ENCODE peak calls at places on chromosome 14, in five cellular contexts. D is fibroblast of lung, A is aorta, S is Panc1, I is osteoblast. E is an unnamed sample. For H3K4me1, the result is how much of the 10 kb centered on the place peaks cover.

GRCh38 chr14:79583738-79584405 is 627.4 kb downstream of the DIO2 start:
- DNase-seq in D (peak), A (no peak), S (no peak), I (no peak), E (no peak)

GRCh38 chr14:100025111-100025510 is 40.1 kb upstream of the EVL start:
- DNase-seq in D (peak), A (no peak), S (no peak), I (peak), E (no peak)

GRCh38 chr14:29518335-29518734 is 409.3 kb downstream of the PRKD1 start:
- DNase-seq in D (peak), A (no peak), S (no peak), I (no peak), E (no peak)

GRCh38 chr14:99574099-99574880 is 29.7 kb downstream of the CCDC85C start:
- DNase-seq in D (peak), A (no peak), S (no peak), I (peak), E (peak)

GRCh38 chr14:80658155-80658554 is 283.4 kb downstream of the CEP128 start:
- DNase-seq in D (no peak), A (no peak), S (no peak), I (no peak), E (no peak)

GRCh38 chr14:44372807-44373497 is 134.1 kb downstream of the FSCB start:
- DNase-seq in D (no peak), A (no peak), S (no peak), I (no peak), E (no peak)

GRCh38 chr14:69443296-69443805 is 41.2 kb upstream of the PLEKHD1 start:
- DNase-seq in D (no peak), A (no peak), S (no peak), I (no peak), E (no peak)

GRCh38 chr14:59262717-59263469 is 74.4 kb downstream of the DAAM1 start:
- DNase-seq in D (no peak), A (no peak), S (no peak), I (no peak), E (peak)

GRCh38 chr14:89723930-89724915 is 230.3 kb downstream of the EFCAB11 start:
- DNase-seq in D (no peak), A (no peak), S (no peak), I (peak), E (no peak)

GRCh38 chr14:54000341-54000811 is 43.8 kb upstream of the BMP4 start:
- DNase-seq in D (peak), A (no peak), S (no peak), I (peak), E (no peak)

GRCh38 chr14:33516898-33517436 is 433.9 kb downstream of the EGLN3 start:
- DNase-seq in D (no peak), A (no peak), S (no peak), I (no peak), E (no peak)

GRCh38 chr14:99052467-99052866 is 219.5 kb downstream of the BCL11B start:
- DNase-seq in D (no peak), A (no peak), S (no peak), I (no peak), E (no peak)

GRCh38 chr14:52077261-52077984 is 8.6 kb upstream of the NID2 start:
- DNase-seq in D (peak), A (no peak), S (no peak), I (no peak), E (no peak)

GRCh38 chr14:103820908-103821307 is 26.5 kb downstream of the PPP1R13B start:
- DNase-seq in D (no peak), A (no peak), S (no peak), I (no peak), E (no peak)
- H3K4me1 ChIP-seq in D (under half), A (under half), S (under half), I (under half), E (under half)

DNA sequence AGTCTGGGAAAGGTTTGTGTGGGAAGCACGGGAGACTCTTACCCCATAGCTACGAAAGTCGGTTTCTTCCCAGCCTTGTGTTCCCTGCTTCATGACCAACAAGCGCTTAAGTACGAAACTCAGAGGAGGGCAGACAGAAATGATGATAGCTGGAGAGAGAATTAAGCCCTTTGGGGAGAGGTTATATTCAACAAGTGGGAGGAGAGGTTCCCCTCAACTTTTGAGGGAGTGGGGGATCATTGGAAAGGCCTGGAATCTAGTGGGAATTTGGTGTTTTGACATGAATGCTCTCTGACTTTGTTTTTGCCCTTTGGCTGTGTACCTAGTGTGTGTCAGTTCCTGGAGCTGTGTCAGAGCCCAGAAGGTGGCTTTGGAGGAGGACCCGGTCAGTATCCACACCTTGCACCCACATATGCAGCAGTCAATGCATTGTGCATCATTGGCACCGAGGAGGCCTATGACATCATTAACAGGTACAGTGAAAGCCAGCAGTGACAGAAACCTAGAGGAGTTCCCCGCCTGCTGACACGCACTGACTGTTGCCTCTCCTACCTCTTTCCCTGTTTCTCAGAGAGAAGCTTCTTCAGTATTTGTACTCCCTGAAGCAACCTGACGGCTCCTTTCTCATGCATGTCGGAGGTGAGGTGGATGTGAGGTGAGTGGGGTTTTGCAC is 40.6 kb downstream of the FNTB start:
- DNase-seq in D (no peak), A (no peak), S (no peak), I (peak), E (no peak)
- H3K27ac ChIP-seq in D (no peak), A (no peak), S (no peak), I (no peak), E (no peak)

GRCh38 chr14:101135796-101136742 is 232.5 kb upstream of the RTL1 start:
- DNase-seq in D (no peak), A (no peak), S (no peak), I (peak), E (no peak)
- H3K4me1 ChIP-seq in D (under half), A (under half), S (under half), I (under half), E (under half)

DNA sequence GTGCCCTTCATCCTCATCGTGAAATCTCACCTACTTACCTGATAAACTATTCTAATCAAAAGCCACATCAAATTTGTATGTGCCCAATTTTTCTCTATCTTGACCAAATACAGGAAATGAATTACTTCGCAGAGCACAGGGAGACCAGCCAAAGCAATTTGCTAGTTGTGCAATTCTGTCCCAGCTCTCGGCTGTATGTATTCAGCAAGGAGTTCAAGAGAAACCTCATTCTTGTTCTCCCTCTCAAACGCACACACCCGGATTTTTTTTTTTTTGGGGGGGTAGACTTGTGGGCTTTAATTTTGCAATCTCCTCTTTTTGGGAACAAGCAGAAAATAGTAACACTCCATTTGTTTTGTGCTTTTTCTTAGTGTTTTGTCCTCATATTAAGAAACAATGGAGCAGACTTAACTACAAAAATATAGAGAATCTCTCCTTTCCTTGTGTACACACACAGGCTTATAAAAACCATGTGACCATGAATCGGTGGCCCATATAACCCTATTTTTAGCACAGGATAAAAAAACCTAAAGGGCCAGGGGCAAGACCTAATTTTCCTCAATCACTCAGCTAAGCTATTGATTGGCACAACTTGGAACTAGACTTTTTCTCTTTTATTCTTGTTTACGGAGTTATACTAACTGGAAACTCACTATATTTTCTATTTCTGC is 64.2 kb downstream of the MBIP start:
- DNase-seq in D (no peak), A (no peak), S (no peak), I (no peak), E (no peak)
- H3K27ac ChIP-seq in D (no peak), A (no peak), S (no peak), I (no peak), E (no peak)

DNA sequence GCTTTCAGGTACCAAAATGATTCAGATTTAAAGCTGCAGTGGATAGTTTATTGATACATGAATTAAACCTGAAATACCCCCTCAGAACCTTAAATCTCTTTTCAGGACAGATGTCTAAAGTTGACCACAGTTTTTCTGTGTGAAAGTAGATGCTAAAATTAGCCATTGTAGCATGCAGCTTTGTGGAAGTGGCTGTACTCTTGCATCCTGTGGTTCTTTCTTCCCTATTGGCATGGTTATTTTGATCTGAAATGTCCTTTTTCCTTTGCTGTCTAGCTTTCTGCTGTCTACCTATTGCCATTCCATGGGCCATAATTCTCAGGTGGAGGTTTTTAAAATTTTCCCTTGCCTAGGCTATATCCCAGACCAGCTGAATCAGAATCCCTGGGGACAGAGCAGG is 455.6 kb downstream of the ZFP36L1 start:
- DNase-seq in D (no peak), A (no peak), S (no peak), I (no peak), E (no peak)
- H3K4me1 ChIP-seq in D (under half), A (under half), S (under half), I (under half), E (under half)